ENCODE peak calls at places on chromosomes 13 and 19, in four cellular contexts. U, R, B and X are unnamed samples.

GRCh38 chr19:19202707-19203011 is 555 bp downstream of the NR2C2AP start:
- DNase-seq in B (no peak), U (no peak), R (no peak), X (no peak)

GRCh38 chr19:50276370-50277063 is 52.7 kb downstream of the KCNC3 start:
- DNase-seq in U (no peak), B (no peak), R (no peak), X (no peak)

GRCh38 chr19:42081584-42082258 is 5.8 kb downstream of the ZNF574 start:
- DNase-seq in U (peak; percentile 46), B (no peak), R (no peak), X (no peak)

GRCh38 chr19:3591876-3592613 is 6.8 kb downstream of the GIPC3 start:
- DNase-seq in R (no peak), B (no peak), U (no peak), X (no peak)

GRCh38 chr13:50323440-50324070 is 308.3 kb downstream of the KCNRG start:
- DNase-seq in B (no peak), U (no peak), R (no peak), X (no peak)

GRCh38 chr13:44918323-44919102 is 70.8 kb downstream of the NUFIP1 start:
- DNase-seq in R (peak; percentile 84), B (peak; percentile 87), U (peak; percentile 94), X (peak; percentile 89)

GRCh38 chr19:52226652-52227051 is 36.8 kb downstream of the PPP2R1A start:
- DNase-seq in U (no peak), B (no peak), R (no peak), X (no peak)

GRCh38 chr13:28613562-28613961 is 45.4 kb upstream of the POMP start:
- DNase-seq in R (no peak), B (no peak), U (no peak), X (no peak)

GRCh38 chr13:86684402-86684801 is 885.2 kb upstream of the SLITRK6 start:
- DNase-seq in R (no peak), B (no peak), U (no peak), X (no peak)

GRCh38 chr13:98738213-98738612 is 14.3 kb downstream of the SLC15A1 start:
- DNase-seq in B (no peak), R (no peak), U (peak; percentile 69), X (no peak)

GRCh38 chr19:13574933-13575332 is 68.7 kb upstream of the CACNA1A start:
- DNase-seq in U (peak; percentile 67), R (no peak), B (no peak), X (no peak)

GRCh38 chr13:114230117-114230516 is 4.6 kb upstream of the CDC16 start:
- DNase-seq in U (peak; percentile 83), B (no peak), R (no peak), X (no peak)

GRCh38 chr19:10155834-10156233 is 36.1 kb upstream of the EIF3G start:
- DNase-seq in U (no peak), R (no peak), B (no peak), X (no peak)

GRCh38 chr19:35225951-35226350 is 2.6 kb downstream of the FAM187B start:
- DNase-seq in R (no peak), B (no peak), U (no peak), X (no peak)

GRCh38 chr13:73816702-73817101 is 317.5 kb downstream of the KLF12 start:
- DNase-seq in R (no peak), B (no peak), U (no peak), X (no peak)

GRCh38 chr13:99403458-99403971 is 96.3 kb upstream of the GPR183 start:
- DNase-seq in B (no peak), R (peak; percentile 23), U (no peak), X (no peak)

GRCh38 chr13:98785968-98786367 is 33.5 kb upstream of the SLC15A1 start:
- DNase-seq in B (no peak), R (no peak), U (no peak), X (no peak)

GRCh38 chr19:46661735-46662592 is 982 bp upstream of the DACT3 start:
- DNase-seq in B (peak; percentile 83), U (peak; percentile 95), R (peak; percentile 78), X (peak; percentile 77)

GRCh38 chr19:38547446-38547845 is 70.3 kb downstream of the MAP4K1 start:
- DNase-seq in R (no peak), B (no peak), U (no peak), X (no peak)

GRCh38 chr13:89432997-89433396 is 1761.8 kb downstream of the SLITRK5 start:
- DNase-seq in B (no peak), R (no peak), U (no peak), X (no peak)

GRCh38 chr19:51422053-51422448 is 4.6 kb upstream of the SIGLEC10 start:
- DNase-seq in R (no peak), B (peak; percentile 81), U (peak; percentile 97), X (peak; percentile 82)

GRCh38 chr13:73715910-73716257 is 418.3 kb downstream of the KLF12 start:
- DNase-seq in B (no peak), R (no peak), U (no peak), X (no peak)

GRCh38 chr13:28538932-28539331 is 44.0 kb upstream of the FLT1 start:
- DNase-seq in R (no peak), U (no peak), B (no peak), X (no peak)

GRCh38 chr13:107476068-107476467 is 739.3 kb downstream of the LIG4 start:
- DNase-seq in R (no peak), U (no peak), B (no peak), X (no peak)

GRCh38 chr19:4916292-4917082 is 7.2 kb downstream of the UHRF1 start:
- DNase-seq in B (no peak), R (no peak), U (no peak), X (no peak)

GRCh38 chr19:10087296-10088061 is 1.4 kb downstream of the SHFL start:
- DNase-seq in U (no peak), B (no peak), R (no peak), X (no peak)

GRCh38 chr19:4904481-4904880 is 1.8 kb upstream of the ARRDC5 start:
- DNase-seq in U (no peak), B (no peak), R (no peak), X (no peak)

GRCh38 chr19:38709671-38710415 is 34.4 kb downstream of the CAPN12 start:
- DNase-seq in U (no peak), R (no peak), B (no peak), X (no peak)

GRCh38 chr19:14700711-14701110 is 10.9 kb downstream of the ZNF333 start:
- DNase-seq in R (no peak), B (no peak), U (no peak), X (no peak)

GRCh38 chr19:38210458-38210987 is 13.5 kb downstream of the DPF1 start:
- DNase-seq in R (no peak), B (peak; percentile 62), U (peak; percentile 97), X (peak; percentile 74)

GRCh38 chr13:112063807-112064206 is 3.1 kb upstream of the SOX1 start:
- DNase-seq in U (no peak), R (no peak), B (no peak), X (no peak)

GRCh38 chr13:51520524-51520923 is 63.7 kb upstream of the WDFY2 start:
- DNase-seq in R (no peak), U (no peak), B (no peak), X (no peak)

DNA sequence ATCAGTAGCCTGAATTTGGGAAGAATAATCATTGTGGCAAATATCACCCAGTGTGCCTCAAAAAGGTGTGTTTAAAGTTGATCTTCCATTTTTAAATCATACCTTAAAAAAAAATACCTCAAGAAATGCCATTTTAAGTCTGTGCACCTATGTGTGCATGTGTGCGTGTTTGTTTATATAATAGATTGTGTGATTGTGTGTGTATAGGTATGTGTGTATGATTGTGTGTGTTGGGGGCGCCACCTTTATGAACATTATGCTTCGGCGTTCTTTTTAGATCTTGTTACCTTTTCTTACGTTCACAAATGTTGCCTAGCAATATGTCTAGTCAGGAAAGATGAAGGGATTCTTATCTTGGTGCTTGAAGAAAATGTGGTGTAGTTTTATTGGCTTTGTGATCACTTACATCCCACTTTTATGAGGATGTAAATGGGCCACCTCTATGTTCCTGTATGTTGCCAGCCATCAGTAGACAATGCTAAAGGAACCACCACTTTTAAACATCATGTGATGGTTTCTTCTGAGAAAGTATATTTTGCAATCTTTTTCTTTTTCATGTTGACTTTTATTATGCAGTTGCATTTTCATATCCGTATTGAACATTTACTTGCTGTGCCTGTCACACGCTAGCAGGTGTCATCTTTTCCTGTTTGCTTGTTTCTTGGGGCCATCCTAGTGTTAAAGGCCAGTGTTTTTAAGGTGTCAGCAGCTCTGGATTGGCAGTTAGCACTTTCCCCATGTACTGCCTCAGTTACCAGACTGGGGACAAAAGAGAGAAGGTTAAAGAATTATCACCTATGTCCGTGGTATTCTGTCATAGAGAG is 2.2 kb upstream of the IRS2 start:
- DNase-seq in U (no peak), B (no peak), R (no peak), X (no peak)
- H3K4me1 ChIP-seq in U (peaks cover 4% of the 10 kb centered on the region), B (peaks cover 22% of the 10 kb centered on the region), R (peaks cover 34% of the 10 kb centered on the region), X (peaks cover 38% of the 10 kb centered on the region)

GRCh38 chr19:40154121-40154680 is 37.0 kb upstream of the MAP3K10 start:
- DNase-seq in U (no peak), B (no peak), R (peak; percentile 20), X (no peak)
- H3K27ac ChIP-seq in U (no peak overlapping the region), B (no peak overlapping the region), R (no peak overlapping the region), X (no peak overlapping the region)

GRCh38 chr19:1410789-1411188 is 3.4 kb downstream of the DAZAP1 start:
- DNase-seq in B (no peak), R (no peak), U (no peak), X (no peak)
- H3K4me1 ChIP-seq in B (peaks cover 75% of the 10 kb centered on the region), R (peaks cover 24% of the 10 kb centered on the region), U (peaks cover 26% of the 10 kb centered on the region), X (peaks cover 89% of the 10 kb centered on the region)

GRCh38 chr19:787551-787950 is 9.7 kb upstream of the PTBP1 start:
- DNase-seq in R (no peak), B (no peak), U (no peak), X (no peak)

GRCh38 chr19:790971-791604 is 6.2 kb upstream of the PTBP1 start:
- DNase-seq in B (no peak), U (no peak), R (no peak), X (no peak)

GRCh38 chr19:791605-792360 is 5.5 kb upstream of the PTBP1 start:
- DNase-seq in U (peak; percentile 18), R (no peak), B (no peak), X (no peak)

GRCh38 chr19:789473-790052 is 7.7 kb upstream of the PTBP1 start:
- DNase-seq in R (no peak), U (peak; percentile 82), B (peak; percentile 67), X (no peak)

GRCh38 chr19:788821-789472 is 8.3 kb upstream of the PTBP1 start:
- DNase-seq in R (no peak), B (no peak), U (peak; percentile 60), X (no peak)
- H3K27ac ChIP-seq in R (peak overlapping the region; percentile 39), B (peak overlapping the region; percentile 88), U (peak overlapping the region; percentile 91), X (peak overlapping the region; percentile 88)

DNA sequence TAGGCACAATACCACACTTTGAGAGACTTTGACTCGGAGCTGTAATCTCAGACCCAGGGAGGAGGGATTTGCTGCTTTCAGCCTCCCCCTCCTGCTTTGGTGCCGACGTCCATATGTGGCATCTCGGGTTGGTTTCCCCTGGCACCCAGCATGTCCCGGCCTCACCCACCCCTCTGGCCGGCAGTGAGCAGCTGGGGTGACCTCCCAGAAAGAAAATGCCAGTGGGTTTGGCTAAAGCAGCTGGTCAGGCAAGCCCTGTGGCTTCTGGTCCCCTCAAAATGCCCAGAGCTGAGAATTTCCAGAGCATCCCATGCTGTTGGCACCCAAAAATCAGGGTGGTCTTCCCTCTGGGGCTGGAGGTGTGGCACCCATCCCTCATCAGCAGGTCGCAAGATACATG is 34.1 kb downstream of the INSR start:
- DNase-seq in R (no peak), B (no peak), U (no peak), X (no peak)
- H3K4me1 ChIP-seq in R (no peaks in the 10 kb centered on the region), B (peaks cover 56% of the 10 kb centered on the region), U (no peaks in the 10 kb centered on the region), X (peaks cover 90% of the 10 kb centered on the region)